ENCODE peak calls at places on chromosomes 4 and X, in nine cellular contexts. One of them, this sample, is unnamed.
A peak's percentile ranks its signal among the peaks of the same experiment; 100 is the strongest.

GRCh38 chrX:77446029-77446585 is 1.1 kb upstream of the FGF16 start:
- DNase-seq in mammary epithelial cell: no peak
- DNase-seq in GM23248: no peak
- DNase-seq in heart right ventricle: no peak
- DNase-seq in Karpas-422: no peak
- DNase-seq in colonic mucosa: peak; percentile 23
- DNase-seq in PC-9: no peak
- DNase-seq in HCT116: no peak
- DNase-seq in esophagus squamous epithelium: no peak
- DNase-seq in this sample: no peak

GRCh38 chrX:101659601-101660063 is at the start of gene ARMCX2:
- DNase-seq in mammary epithelial cell: no peak
- DNase-seq in GM23248: peak; percentile 79
- DNase-seq in heart right ventricle: peak; percentile 57
- DNase-seq in Karpas-422: no peak
- DNase-seq in colonic mucosa: peak; percentile 37
- DNase-seq in PC-9: no peak
- DNase-seq in HCT116: no peak
- DNase-seq in esophagus squamous epithelium: no peak
- DNase-seq in this sample: no peak

GRCh38 chr4:53313510-53313909 is 52.4 kb downstream of the SCFD2 start:
- DNase-seq in mammary epithelial cell: peak; percentile 6
- DNase-seq in GM23248: no peak
- DNase-seq in heart right ventricle: no peak
- DNase-seq in Karpas-422: no peak
- DNase-seq in colonic mucosa: no peak
- DNase-seq in PC-9: no peak
- DNase-seq in HCT116: no peak
- DNase-seq in esophagus squamous epithelium: no peak
- DNase-seq in this sample: no peak

GRCh38 chr4:172986114-172986513 is 182.5 kb upstream of the GALNT7 start:
- DNase-seq in mammary epithelial cell: peak; percentile 49
- DNase-seq in GM23248: no peak
- DNase-seq in heart right ventricle: no peak
- DNase-seq in Karpas-422: no peak
- DNase-seq in colonic mucosa: no peak
- DNase-seq in PC-9: no peak
- DNase-seq in HCT116: no peak
- DNase-seq in esophagus squamous epithelium: no peak
- DNase-seq in this sample: no peak

GRCh38 chrX:12309040-12309732 is 170.9 kb downstream of the FRMPD4 start:
- DNase-seq in mammary epithelial cell: no peak
- DNase-seq in GM23248: no peak
- DNase-seq in heart right ventricle: no peak
- DNase-seq in Karpas-422: no peak
- DNase-seq in colonic mucosa: no peak
- DNase-seq in PC-9: peak; percentile 2
- DNase-seq in HCT116: no peak
- DNase-seq in esophagus squamous epithelium: no peak
- DNase-seq in this sample: no peak

GRCh38 chrX:69149466-69150293 is 15.6 kb downstream of the PJA1 start:
- DNase-seq in mammary epithelial cell: no peak
- DNase-seq in GM23248: no peak
- DNase-seq in heart right ventricle: no peak
- DNase-seq in Karpas-422: no peak
- DNase-seq in colonic mucosa: peak; percentile 7
- DNase-seq in PC-9: no peak
- DNase-seq in HCT116: no peak
- DNase-seq in esophagus squamous epithelium: no peak
- DNase-seq in this sample: peak; percentile 40

GRCh38 chr4:15294832-15295231 is 133.0 kb upstream of the C1QTNF7 start:
- DNase-seq in mammary epithelial cell: no peak
- DNase-seq in GM23248: no peak
- DNase-seq in heart right ventricle: no peak
- DNase-seq in Karpas-422: no peak
- DNase-seq in colonic mucosa: no peak
- DNase-seq in PC-9: no peak
- DNase-seq in HCT116: no peak
- DNase-seq in esophagus squamous epithelium: no peak
- DNase-seq in this sample: no peak

GRCh38 chr4:176587920-176588319 is 204.8 kb downstream of the VEGFC start:
- DNase-seq in mammary epithelial cell: peak; percentile 27
- DNase-seq in GM23248: peak; percentile 88
- DNase-seq in heart right ventricle: no peak
- DNase-seq in Karpas-422: no peak
- DNase-seq in colonic mucosa: no peak
- DNase-seq in PC-9: no peak
- DNase-seq in HCT116: no peak
- DNase-seq in esophagus squamous epithelium: no peak
- DNase-seq in this sample: no peak

GRCh38 chrX:85379174-85379907 is at the start of gene POF1B:
- DNase-seq in mammary epithelial cell: peak; percentile 25
- DNase-seq in GM23248: no peak
- DNase-seq in heart right ventricle: peak; percentile 3
- DNase-seq in Karpas-422: peak; percentile 81
- DNase-seq in colonic mucosa: peak; percentile 93
- DNase-seq in PC-9: peak; percentile 8
- DNase-seq in HCT116: no peak
- DNase-seq in esophagus squamous epithelium: no peak
- DNase-seq in this sample: no peak

GRCh38 chr4:126859314-126859713 is 773.4 kb upstream of the INTU start:
- DNase-seq in mammary epithelial cell: no peak
- DNase-seq in GM23248: no peak
- DNase-seq in heart right ventricle: no peak
- DNase-seq in Karpas-422: no peak
- DNase-seq in colonic mucosa: no peak
- DNase-seq in PC-9: no peak
- DNase-seq in HCT116: no peak
- DNase-seq in esophagus squamous epithelium: no peak
- DNase-seq in this sample: no peak

GRCh38 chr4:31467781-31468180 is 747.6 kb downstream of the PCDH7 start:
- DNase-seq in mammary epithelial cell: peak; percentile 12
- DNase-seq in GM23248: no peak
- DNase-seq in heart right ventricle: no peak
- DNase-seq in Karpas-422: no peak
- DNase-seq in colonic mucosa: no peak
- DNase-seq in PC-9: no peak
- DNase-seq in HCT116: no peak
- DNase-seq in esophagus squamous epithelium: no peak
- DNase-seq in this sample: no peak

GRCh38 chr4:101398807-101399206 is 51.5 kb upstream of the PPP3CA start:
- DNase-seq in mammary epithelial cell: no peak
- DNase-seq in GM23248: no peak
- DNase-seq in heart right ventricle: no peak
- DNase-seq in Karpas-422: no peak
- DNase-seq in colonic mucosa: no peak
- DNase-seq in PC-9: no peak
- DNase-seq in HCT116: no peak
- DNase-seq in esophagus squamous epithelium: no peak
- DNase-seq in this sample: no peak

GRCh38 chr4:125085-125820 is 952 bp downstream of the ZNF718 start:
- DNase-seq in mammary epithelial cell: peak; percentile 54
- DNase-seq in GM23248: peak; percentile 73
- DNase-seq in heart right ventricle: peak; percentile 37
- DNase-seq in Karpas-422: no peak
- DNase-seq in colonic mucosa: peak; percentile 59
- DNase-seq in PC-9: peak; percentile 48
- DNase-seq in HCT116: no peak
- DNase-seq in esophagus squamous epithelium: no peak
- DNase-seq in this sample: no peak

GRCh38 chr4:130632731-130633604 is 1537.0 kb downstream of the C4orf33 start:
- DNase-seq in mammary epithelial cell: peak; percentile 1
- DNase-seq in GM23248: no peak
- DNase-seq in heart right ventricle: no peak
- DNase-seq in Karpas-422: no peak
- DNase-seq in colonic mucosa: no peak
- DNase-seq in PC-9: no peak
- DNase-seq in HCT116: no peak
- DNase-seq in esophagus squamous epithelium: no peak
- DNase-seq in this sample: no peak

GRCh38 chr4:86338989-86339388 is 20.9 kb downstream of the MAPK10 start:
- DNase-seq in mammary epithelial cell: peak; percentile 76
- DNase-seq in GM23248: peak; percentile 95
- DNase-seq in heart right ventricle: peak; percentile 4
- DNase-seq in Karpas-422: no peak
- DNase-seq in colonic mucosa: no peak
- DNase-seq in PC-9: peak; percentile 47
- DNase-seq in HCT116: peak; percentile 13
- DNase-seq in esophagus squamous epithelium: no peak
- DNase-seq in this sample: no peak
- H3K27ac ChIP-seq in mammary epithelial cell: peak overlapping the region; percentile 18
- H3K27ac ChIP-seq in GM23248: peak overlapping the region; percentile 58
- H3K27ac ChIP-seq in heart right ventricle: no peak overlapping the region
- H3K27ac ChIP-seq in Karpas-422: no peak overlapping the region
- H3K27ac ChIP-seq in colonic mucosa: no peak overlapping the region
- H3K27ac ChIP-seq in PC-9: peak overlapping the region; percentile 66
- H3K27ac ChIP-seq in HCT116: no peak overlapping the region
- H3K27ac ChIP-seq in esophagus squamous epithelium: peak overlapping the region; percentile 51
- H3K27ac ChIP-seq in this sample: no peak overlapping the region

GRCh38 chr4:140048419-140049022 is 105.5 kb downstream of the MAML3 start:
- DNase-seq in mammary epithelial cell: no peak
- DNase-seq in GM23248: no peak
- DNase-seq in heart right ventricle: no peak
- DNase-seq in Karpas-422: no peak
- DNase-seq in colonic mucosa: no peak
- DNase-seq in PC-9: no peak
- DNase-seq in HCT116: no peak
- DNase-seq in esophagus squamous epithelium: no peak
- DNase-seq in this sample: no peak

GRCh38 chr4:140049924-140050681 is 103.9 kb downstream of the MAML3 start:
- DNase-seq in mammary epithelial cell: no peak
- DNase-seq in GM23248: peak; percentile 56
- DNase-seq in heart right ventricle: no peak
- DNase-seq in Karpas-422: peak; percentile 84
- DNase-seq in colonic mucosa: no peak
- DNase-seq in PC-9: no peak
- DNase-seq in HCT116: no peak
- DNase-seq in esophagus squamous epithelium: no peak
- DNase-seq in this sample: no peak

GRCh38 chr4:140047017-140047640 is 106.9 kb downstream of the MAML3 start:
- DNase-seq in mammary epithelial cell: no peak
- DNase-seq in GM23248: no peak
- DNase-seq in heart right ventricle: peak; percentile 58
- DNase-seq in Karpas-422: no peak
- DNase-seq in colonic mucosa: no peak
- DNase-seq in PC-9: peak; percentile 65
- DNase-seq in HCT116: no peak
- DNase-seq in esophagus squamous epithelium: no peak
- DNase-seq in this sample: peak; percentile 80

GRCh38 chr4:140047781-140048180 is 106.2 kb downstream of the MAML3 start:
- DNase-seq in mammary epithelial cell: no peak
- DNase-seq in GM23248: no peak
- DNase-seq in heart right ventricle: no peak
- DNase-seq in Karpas-422: no peak
- DNase-seq in colonic mucosa: no peak
- DNase-seq in PC-9: no peak
- DNase-seq in HCT116: no peak
- DNase-seq in esophagus squamous epithelium: no peak
- DNase-seq in this sample: no peak

DNA sequence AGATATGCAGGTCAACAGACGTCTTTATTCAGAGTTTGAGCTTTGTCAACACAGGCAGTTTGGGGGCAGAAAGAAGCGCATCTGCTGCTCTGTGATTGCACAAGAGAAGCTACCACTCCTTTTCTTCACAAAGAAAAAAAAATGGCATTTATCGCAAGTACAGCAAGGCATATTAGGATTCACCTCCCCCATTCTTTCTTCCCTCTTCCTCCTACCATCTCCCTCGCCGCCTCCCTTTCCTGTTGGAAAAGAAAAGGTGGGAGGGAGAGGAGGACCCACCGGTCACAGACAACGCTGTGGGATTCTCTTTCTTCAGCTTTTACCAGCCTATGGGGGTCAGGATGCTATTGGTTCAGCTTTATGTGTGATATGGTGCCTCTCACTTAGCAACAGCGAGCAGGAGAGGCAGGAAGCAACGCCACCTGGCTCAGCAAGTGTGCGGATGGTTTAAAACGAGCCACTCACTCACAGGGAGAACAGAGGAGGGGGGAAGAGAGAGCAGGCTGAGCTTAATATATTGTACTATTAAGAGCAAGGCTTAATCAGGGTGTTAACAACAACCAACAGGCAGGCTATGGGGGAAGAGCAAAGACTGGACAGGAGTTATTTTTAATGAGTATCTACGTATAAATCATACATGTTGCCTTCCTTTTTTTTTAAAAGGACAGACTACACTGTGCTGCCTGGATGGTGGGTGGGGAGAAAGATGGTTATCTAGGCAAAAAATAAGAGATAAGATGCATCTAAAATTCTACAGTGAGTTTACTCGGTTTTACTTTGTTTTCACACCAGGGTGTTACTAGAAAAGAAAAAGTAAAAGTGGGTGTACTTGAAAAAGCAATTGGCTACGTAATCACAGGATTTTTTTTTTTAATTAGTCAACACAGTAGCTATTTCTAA is 104.7 kb downstream of the MAML3 start:
- DNase-seq in mammary epithelial cell: peak; percentile 50
- DNase-seq in GM23248: peak; percentile 62
- DNase-seq in heart right ventricle: peak; percentile 56
- DNase-seq in Karpas-422: peak; percentile 91
- DNase-seq in colonic mucosa: peak; percentile 73
- DNase-seq in PC-9: peak; percentile 62
- DNase-seq in HCT116: no peak
- DNase-seq in esophagus squamous epithelium: no peak
- DNase-seq in this sample: no peak
- H3K4me3 ChIP-seq in mammary epithelial cell: peak overlapping the region; percentile 30
- H3K4me3 ChIP-seq in GM23248: peak overlapping the region; percentile 82
- H3K4me3 ChIP-seq in heart right ventricle: peak overlapping the region; percentile 41
- H3K4me3 ChIP-seq in Karpas-422: peak overlapping the region; percentile 56
- H3K4me3 ChIP-seq in colonic mucosa: peak overlapping the region; percentile 31
- H3K4me3 ChIP-seq in PC-9: peak overlapping the region; percentile 56
- H3K4me3 ChIP-seq in HCT116: no peak overlapping the region
- H3K4me3 ChIP-seq in esophagus squamous epithelium: peak overlapping the region; percentile 38
- H3K4me3 ChIP-seq in this sample: peak overlapping the region; percentile 65

DNA sequence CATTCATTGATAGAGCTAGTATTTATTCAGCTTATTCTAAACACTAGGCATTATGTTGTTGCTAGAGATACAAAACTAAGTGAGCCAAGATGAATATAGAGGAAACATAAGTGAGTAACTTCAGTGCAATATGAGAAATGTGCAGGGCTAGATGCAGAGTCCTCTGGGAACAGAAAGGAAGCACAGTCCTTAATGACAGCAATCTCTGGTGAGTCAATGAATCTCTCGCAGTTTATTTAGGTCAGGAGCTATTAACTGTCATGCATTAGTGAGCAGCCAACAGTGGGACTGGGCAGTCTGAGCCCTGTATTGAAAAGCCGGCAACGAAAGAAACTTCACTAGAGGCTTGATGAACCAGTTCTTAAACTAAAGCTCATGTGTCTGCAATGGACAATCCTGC is 598.1 kb upstream of the MAGEB2 start:
- DNase-seq in mammary epithelial cell: peak; percentile 6
- DNase-seq in GM23248: peak; percentile 58
- DNase-seq in heart right ventricle: no peak
- DNase-seq in Karpas-422: no peak
- DNase-seq in colonic mucosa: no peak
- DNase-seq in PC-9: no peak
- DNase-seq in HCT116: no peak
- DNase-seq in esophagus squamous epithelium: no peak
- DNase-seq in this sample: no peak
- H3K27ac ChIP-seq in mammary epithelial cell: no peak overlapping the region
- H3K27ac ChIP-seq in GM23248: peak overlapping the region; percentile 23
- H3K27ac ChIP-seq in heart right ventricle: no peak overlapping the region
- H3K27ac ChIP-seq in Karpas-422: no peak overlapping the region
- H3K27ac ChIP-seq in colonic mucosa: no peak overlapping the region
- H3K27ac ChIP-seq in PC-9: no peak overlapping the region
- H3K27ac ChIP-seq in HCT116: no peak overlapping the region
- H3K27ac ChIP-seq in esophagus squamous epithelium: no peak overlapping the region
- H3K27ac ChIP-seq in this sample: no peak overlapping the region

GRCh38 chr4:42653606-42654560 is 3.0 kb downstream of the ATP8A1 start:
- DNase-seq in mammary epithelial cell: peak; percentile 14
- DNase-seq in GM23248: no peak
- DNase-seq in heart right ventricle: no peak
- DNase-seq in Karpas-422: peak; percentile 40
- DNase-seq in colonic mucosa: no peak
- DNase-seq in PC-9: no peak
- DNase-seq in HCT116: no peak
- DNase-seq in esophagus squamous epithelium: no peak
- DNase-seq in this sample: no peak
- H3K4me3 ChIP-seq in mammary epithelial cell: no peak overlapping the region
- H3K4me3 ChIP-seq in GM23248: no peak overlapping the region
- H3K4me3 ChIP-seq in heart right ventricle: no peak overlapping the region
- H3K4me3 ChIP-seq in Karpas-422: peak overlapping the region; percentile 88
- H3K4me3 ChIP-seq in colonic mucosa: no peak overlapping the region
- H3K4me3 ChIP-seq in PC-9: no peak overlapping the region
- H3K4me3 ChIP-seq in HCT116: no peak overlapping the region
- H3K4me3 ChIP-seq in esophagus squamous epithelium: no peak overlapping the region
- H3K4me3 ChIP-seq in this sample: no peak overlapping the region